ENCODE peak calls at places on chromosomes 6 and 20, in four cellular contexts. S is NCI-H1092 treated with DMSO at 0.1 percent for 48 hours; H is K562; Z is stimulated activated CD4-positive, alpha-beta T cell treated with anti-CD3 and anti-CD28 coated beads, Interleukin-1b, Interleukin-23, amount 100 ng/mL, for 1 hour. T is an unnamed sample.

GRCh38 chr6:56019973-56020372 is 144.6 kb upstream of the BMP5 start:
- DNase-seq in Z (no peak), S (no peak), H (no peak), T (no peak)

GRCh38 chr20:10352934-10353866 is 80.8 kb downstream of the MKKS start:
- DNase-seq in S (no peak), Z (no peak), H (no peak), T (no peak)

GRCh38 chr6:157376706-157377230 is 4.2 kb upstream of the ZDHHC14 start:
- DNase-seq in S (peak; percentile 77), Z (no peak), H (no peak), T (no peak)

GRCh38 chr20:46955601-46956556 is 61.2 kb downstream of the EYA2 start:
- DNase-seq in S (no peak), Z (no peak), H (no peak), T (no peak)

GRCh38 chr6:166515072-166515810 is 71.2 kb downstream of the RAMACL start:
- DNase-seq in H (no peak), Z (peak; percentile 12), S (no peak), T (no peak)

GRCh38 chr6:148689168-148689567 is 57.7 kb upstream of the UST start:
- DNase-seq in S (no peak), Z (no peak), H (no peak), T (no peak)

GRCh38 chr6:141607956-141608355 is 524.8 kb upstream of the GJE1 start:
- DNase-seq in S (no peak), Z (no peak), H (no peak), T (no peak)

GRCh38 chr6:150494236-150494635 is 105.4 kb upstream of the PLEKHG1 start:
- DNase-seq in H (no peak), S (no peak), Z (no peak), T (no peak)

GRCh38 chr6:136113736-136114173 is 136.4 kb downstream of the MTFR2 start:
- DNase-seq in H (no peak), Z (no peak), S (peak; percentile 94), T (no peak)

GRCh38 chr20:53873249-53873642 is 197.1 kb downstream of the BCAS1 start:
- DNase-seq in Z (no peak), S (no peak), H (no peak), T (no peak)

GRCh38 chr6:169495601-169496000 is 206.2 kb downstream of the WDR27 start:
- DNase-seq in Z (no peak), H (no peak), S (no peak), T (no peak)

GRCh38 chr6:41537359-41537758 is 8.8 kb upstream of the FOXP4 start:
- DNase-seq in S (peak; percentile 82), Z (no peak), H (no peak), T (no peak)

GRCh38 chr6:9204171-9204570 is 768.8 kb upstream of the SLC35B3 start:
- DNase-seq in Z (no peak), H (no peak), S (no peak), T (no peak)

GRCh38 chr6:159533016-159533415 is 160.0 kb downstream of the SOD2 start:
- DNase-seq in Z (no peak), S (no peak), H (no peak), T (no peak)

GRCh38 chr6:38004908-38005307 is 185.4 kb downstream of the ZFAND3 start:
- DNase-seq in H (no peak), S (no peak), Z (no peak), T (no peak)

GRCh38 chr20:21099653-21100589 is 6.2 kb downstream of the LINC00237 start:
- DNase-seq in Z (no peak), S (peak; percentile 88), H (peak; percentile 15), T (no peak)

GRCh38 chr20:17029698-17030097 is 197.1 kb upstream of the PCSK2 start:
- DNase-seq in S (no peak), H (no peak), Z (no peak), T (no peak)

GRCh38 chr20:8646716-8647115 is 422.2 kb upstream of the PLCB4 start:
- DNase-seq in S (no peak), Z (no peak), H (no peak), T (no peak)

GRCh38 chr6:138765896-138766487 is 7.6 kb upstream of the CCDC28A start:
- DNase-seq in S (peak; percentile 19), Z (no peak), H (peak; percentile 63), T (no peak)

GRCh38 chr6:15894973-15895858 is 232.4 kb upstream of the DTNBP1 start:
- DNase-seq in H (no peak), Z (no peak), S (no peak), T (no peak)

GRCh38 chr6:107264357-107264831 is 149.1 kb upstream of the BEND3 start:
- DNase-seq in H (no peak), S (peak; percentile 62), Z (no peak), T (no peak)

GRCh38 chr6:43491750-43492661 is 14.6 kb downstream of the TJAP1 start:
- DNase-seq in H (no peak), Z (no peak), S (peak; percentile 84), T (no peak)

GRCh38 chr20:63822276-63822696 is 8.8 kb downstream of the ZBTB46 start:
- DNase-seq in S (no peak), Z (no peak), H (peak; percentile 59), T (no peak)

GRCh38 chr20:51752343-51752951 is 15.7 kb downstream of the ATP9A start:
- DNase-seq in H (no peak), Z (no peak), S (no peak), T (no peak)

GRCh38 chr6:104603108-104603745 is 256.5 kb downstream of the HACE1 start:
- DNase-seq in Z (no peak), S (no peak), H (no peak), T (no peak)

GRCh38 chr6:136015531-136015930 is 164.0 kb downstream of the PDE7B start:
- DNase-seq in S (no peak), H (no peak), Z (no peak), T (no peak)

GRCh38 chr6:35311390-35312075 is 13.9 kb downstream of the DEF6 start:
- DNase-seq in S (no peak), Z (no peak), H (no peak), T (no peak)

GRCh38 chr6:82767447-82767846 is 298.2 kb downstream of the UBE3D start:
- DNase-seq in Z (no peak), H (no peak), S (no peak), T (no peak)

GRCh38 chr6:17240803-17241500 is 40.2 kb upstream of the RBM24 start:
- DNase-seq in Z (no peak), S (no peak), H (no peak), T (no peak)

GRCh38 chr20:47711046-47711752 is 74.1 kb downstream of the SULF2 start:
- DNase-seq in Z (no peak), S (no peak), H (no peak), T (no peak)

GRCh38 chr6:100889351-100889750 is 8.2 kb upstream of the ASCC3 start:
- DNase-seq in H (no peak), S (no peak), Z (no peak), T (no peak)

GRCh38 chr6:43276180-43277082 is 21.6 kb upstream of the SLC22A7 start:
- DNase-seq in Z (no peak), S (no peak), H (no peak), T (no peak)

GRCh38 chr20:25282796-25283195 is 34.9 kb downstream of the PYGB start:
- DNase-seq in H (no peak), S (no peak), Z (no peak), T (no peak)

GRCh38 chr20:50251383-50251748 is 60.7 kb downstream of the CEBPB start:
- DNase-seq in S (no peak), Z (no peak), H (no peak), T (no peak)

GRCh38 chr6:81977488-81977887 is 225.0 kb upstream of the TENT5A start:
- DNase-seq in H (no peak), Z (no peak), S (no peak), T (no peak)

GRCh38 chr6:114281496-114281895 is 61.3 kb downstream of the HS3ST5 start:
- DNase-seq in H (no peak), S (no peak), Z (no peak), T (no peak)

GRCh38 chr6:157281570-157281969 is 41.7 kb downstream of the TMEM242 start:
- DNase-seq in Z (no peak), S (no peak), H (peak; percentile 54), T (no peak)

GRCh38 chr6:95489185-95489863 is 88.0 kb upstream of the MANEA start:
- DNase-seq in H (no peak), S (no peak), Z (no peak), T (no peak)

GRCh38 chr6:90905351-90905750 is 318.5 kb upstream of the MAP3K7 start:
- DNase-seq in Z (no peak), H (no peak), S (no peak), T (no peak)

T was measured in cerebellar nuclear complex.